ENCODE peak calls at places on chromosomes 13 and 19, in nine cellular contexts. Z, E, U, S, C, G, V, J and I are unnamed samples.

GRCh38 chr19:57348136-57348535 is 2.9 kb upstream of the ZNF304 start:
- DNase-seq in E (no peak), C (no peak), S (no peak), U (no peak), V (peak; percentile 83), G (no peak), Z (no peak), J (no peak), I (no peak)

GRCh38 chr13:113562085-113562749 is 22.3 kb upstream of the TFDP1 start:
- DNase-seq in Z (peak; percentile 48), C (no peak), S (no peak), J (peak; percentile 41), V (peak; percentile 83), E (no peak), U (no peak), G (peak; percentile 71), I (peak; percentile 81)

GRCh38 chr19:17642656-17643055 is 45.5 kb downstream of the UNC13A start:
- DNase-seq in J (no peak), G (no peak), U (no peak), C (no peak), E (no peak), Z (no peak), V (no peak), S (no peak), I (no peak)

GRCh38 chr19:34220472-34221063 is 33.8 kb upstream of the GARRE1 start:
- DNase-seq in Z (peak; percentile 73), J (no peak), S (no peak), V (peak; percentile 70), G (no peak), C (peak; percentile 12), E (peak; percentile 30), U (peak; percentile 60), I (peak; percentile 44)

GRCh38 chr13:74920361-74920760 is 561.6 kb downstream of the TBC1D4 start:
- DNase-seq in V (no peak), C (no peak), U (no peak), E (no peak), J (no peak), G (no peak), Z (no peak), S (no peak), I (no peak)

GRCh38 chr13:93309886-93310520 is 83.4 kb downstream of the GPC6 start:
- DNase-seq in Z (no peak), J (no peak), E (no peak), G (no peak), V (peak; percentile 13), U (no peak), C (no peak), S (no peak), I (no peak)

GRCh38 chr19:41563847-41564514 is 12.0 kb upstream of the CEACAM21 start:
- DNase-seq in Z (peak; percentile 44), E (no peak), V (no peak), G (no peak), C (peak; percentile 28), S (no peak), J (no peak), U (peak; percentile 46), I (no peak)

GRCh38 chr19:40597329-40597838 is 3.8 kb upstream of the LTBP4 start:
- DNase-seq in G (no peak), E (no peak), C (no peak), V (no peak), U (no peak), S (no peak), J (no peak), Z (no peak), I (no peak)

GRCh38 chr19:47854459-47854858 is 4.6 kb upstream of the TPRX2 start:
- DNase-seq in G (no peak), S (no peak), V (no peak), U (no peak), E (no peak), C (no peak), Z (peak; percentile 26), J (no peak), I (no peak)

GRCh38 chr13:36069881-36070366 is 61.3 kb downstream of the DCLK1 start:
- DNase-seq in V (no peak), Z (no peak), C (no peak), U (no peak), J (no peak), G (no peak), S (no peak), E (no peak), I (no peak)

GRCh38 chr13:30338331-30338851 is 31.0 kb upstream of the KATNAL1 start:
- DNase-seq in V (peak; percentile 89), C (no peak), G (no peak), U (no peak), J (no peak), E (no peak), Z (no peak), S (no peak), I (no peak)

GRCh38 chr19:17830567-17831418 is 9.5 kb upstream of the INSL3 start:
- DNase-seq in J (no peak), U (peak; percentile 19), G (peak; percentile 83), Z (no peak), V (peak; percentile 80), E (peak; percentile 17), C (peak; percentile 42), S (no peak), I (peak; percentile 91)

GRCh38 chr19:38004505-38005223 is 97.7 kb downstream of the SIPA1L3 start:
- DNase-seq in V (peak; percentile 99), G (peak; percentile 90), J (peak; percentile 54), C (no peak), E (no peak), S (no peak), Z (peak; percentile 7), U (no peak), I (peak; percentile 79)

GRCh38 chr13:100673376-100673830 is 1.2 kb downstream of the TMTC4 start:
- DNase-seq in G (no peak), U (no peak), Z (no peak), C (no peak), J (no peak), S (no peak), V (no peak), E (no peak), I (no peak)

GRCh38 chr19:33344611-33345010 is 28.9 kb upstream of the CEBPG start:
- DNase-seq in E (no peak), V (no peak), G (no peak), Z (no peak), J (no peak), U (no peak), S (no peak), C (no peak), I (no peak)

GRCh38 chr13:35824825-35825224 is 306.4 kb downstream of the DCLK1 start:
- DNase-seq in E (no peak), C (no peak), G (no peak), J (no peak), V (no peak), Z (no peak), S (no peak), U (no peak), I (no peak)

GRCh38 chr13:25085125-25085742 is 10.7 kb upstream of the PABPC3 start:
- DNase-seq in U (no peak), Z (peak; percentile 27), S (no peak), E (no peak), J (no peak), C (no peak), G (peak; percentile 66), V (peak; percentile 33), I (peak; percentile 54)

GRCh38 chr19:19027228-19027627 is 6.1 kb downstream of the SUGP2 start:
- DNase-seq in Z (no peak), U (no peak), V (no peak), G (no peak), E (no peak), C (no peak), S (no peak), J (no peak), I (no peak)

GRCh38 chr13:30216111-30216510 is 91.2 kb downstream of the KATNAL1 start:
- DNase-seq in U (no peak), V (peak; percentile 18), S (no peak), Z (no peak), J (no peak), G (no peak), E (no peak), C (no peak), I (no peak)

GRCh38 chr19:35395762-35396199 is 24.9 kb downstream of the GPR42 start:
- DNase-seq in J (no peak), G (no peak), C (no peak), V (no peak), Z (no peak), S (no peak), E (no peak), U (no peak), I (no peak)

GRCh38 chr19:7460562-7460966 is 28.3 kb downstream of the PEX11G start:
- DNase-seq in Z (no peak), S (no peak), E (no peak), V (peak; percentile 85), J (no peak), U (no peak), G (no peak), C (no peak), I (no peak)

GRCh38 chr19:53553865-53554791 is 16.2 kb downstream of the ZNF331 start:
- DNase-seq in V (peak; percentile 86), J (peak; percentile 48), E (peak; percentile 82), U (peak; percentile 89), G (peak; percentile 84), C (peak; percentile 93), S (peak; percentile 86), Z (peak; percentile 91), I (peak; percentile 63)

GRCh38 chr19:17337675-17338439 is 504 bp downstream of the GTPBP3 start:
- DNase-seq in V (peak; percentile 14), S (no peak), G (no peak), Z (peak; percentile 60), C (no peak), J (no peak), U (no peak), E (no peak), I (no peak)

GRCh38 chr13:51426982-51427381 is 25.9 kb downstream of the INTS6 start:
- DNase-seq in V (no peak), E (no peak), J (no peak), C (no peak), Z (no peak), U (no peak), S (no peak), G (no peak), I (no peak)

GRCh38 chr13:22200469-22200868 is 529.6 kb downstream of the FGF9 start:
- DNase-seq in U (no peak), C (no peak), G (no peak), Z (no peak), V (no peak), E (no peak), J (no peak), S (no peak), I (no peak)

GRCh38 chr13:25753976-25754375 is 297.8 kb downstream of the SHISA2 start:
- DNase-seq in E (no peak), Z (no peak), U (no peak), G (no peak), S (no peak), V (no peak), C (no peak), J (no peak), I (no peak)

GRCh38 chr19:13861392-13861713 is 15.6 kb upstream of the NANOS3 start:
- DNase-seq in S (no peak), U (no peak), Z (no peak), G (no peak), C (peak; percentile 43), E (no peak), J (no peak), V (peak; percentile 61), I (no peak)

GRCh38 chr19:1680976-1681375 is 28.6 kb upstream of the TCF3 start:
- DNase-seq in G (no peak), E (no peak), V (no peak), Z (no peak), S (no peak), U (no peak), C (no peak), J (no peak), I (no peak)

GRCh38 chr13:113744197-113745000 is 14.6 kb upstream of the TMEM255B start:
- DNase-seq in G (no peak), C (no peak), U (no peak), E (no peak), Z (no peak), S (no peak), V (no peak), J (no peak), I (no peak)

GRCh38 chr13:28637714-28638355 is 21.1 kb upstream of the POMP start:
- DNase-seq in Z (peak; percentile 6), S (no peak), E (no peak), V (peak; percentile 35), U (no peak), C (no peak), G (no peak), J (no peak), I (no peak)

GRCh38 chr13:113448885-113449692 is 4.2 kb downstream of the ADPRHL1 start:
- DNase-seq in U (peak; percentile 20), C (peak; percentile 68), Z (peak; percentile 53), E (no peak), J (no peak), S (peak; percentile 47), G (no peak), V (no peak), I (no peak)